ENCODE peak calls at places on chromosomes 11 and 22, in four cellular contexts. O, J, Z and U are unnamed samples.

GRCh38 chr11:37442576-37442975 is 844.5 kb upstream of the RAG2 start:
- DNase-seq in O (no peak), J (no peak), Z (no peak), U (no peak)

GRCh38 chr22:49148895-49149418 is 678.7 kb downstream of the BRD1 start:
- DNase-seq in O (no peak), J (no peak), Z (no peak), U (no peak)

GRCh38 chr22:32501797-32502290 is 27.2 kb downstream of the FBXO7 start:
- DNase-seq in O (no peak), J (no peak), Z (no peak), U (no peak)

GRCh38 chr11:115674831-115675230 is 170.6 kb upstream of the CADM1 start:
- DNase-seq in O (no peak), J (no peak), Z (no peak), U (no peak)

GRCh38 chr11:122099345-122100045 is 16.5 kb downstream of the BLID start:
- DNase-seq in O (peak; percentile 40), J (peak; percentile 11), Z (no peak), U (no peak)

GRCh38 chr11:117621226-117621625 is 175.8 kb downstream of the DSCAML1 start:
- DNase-seq in O (peak; percentile 15), J (no peak), Z (no peak), U (no peak)

GRCh38 chr11:15864021-15864805 is 492.1 kb downstream of the SOX6 start:
- DNase-seq in O (no peak), J (no peak), Z (no peak), U (no peak)

GRCh38 chr22:50107529-50107928 is 17.7 kb downstream of the MOV10L1 start:
- DNase-seq in O (no peak), J (no peak), Z (no peak), U (no peak)

GRCh38 chr11:120579601-120580000 is 68.1 kb downstream of the GRIK4 start:
- DNase-seq in O (peak; percentile 17), J (no peak), Z (no peak), U (no peak)

GRCh38 chr22:46062971-46063631 is 86.1 kb upstream of the WNT7B start:
- DNase-seq in O (no peak), J (no peak), Z (peak; percentile 7), U (no peak)

GRCh38 chr11:78802058-78802633 is 227.5 kb upstream of the NARS2 start:
- DNase-seq in O (peak; percentile 59), J (peak; percentile 27), Z (no peak), U (no peak)

GRCh38 chr11:132101861-132102260 is 731.4 kb downstream of the NTM start:
- DNase-seq in O (no peak), J (no peak), Z (no peak), U (no peak)

GRCh38 chr11:112219476-112220232 is 6.6 kb upstream of the PTS start:
- DNase-seq in O (peak; percentile 69), J (peak; percentile 58), Z (peak; percentile 20), U (no peak)

GRCh38 chr11:2412323-2412722 is 11.8 kb downstream of the TSSC4 start:
- DNase-seq in O (no peak), J (no peak), Z (no peak), U (no peak)

GRCh38 chr11:72721689-72722049 is 30.5 kb downstream of the ARAP1 start:
- DNase-seq in O (peak; percentile 87), J (peak; percentile 68), Z (peak; percentile 56), U (no peak)

GRCh38 chr11:28442113-28442512 is 333.9 kb downstream of the METTL15 start:
- DNase-seq in O (no peak), J (no peak), Z (no peak), U (no peak)

GRCh38 chr11:111966678-111967077 is 29.5 kb downstream of the DIXDC1 start:
- DNase-seq in O (no peak), J (no peak), Z (no peak), U (no peak)

GRCh38 chr11:30984442-30984816 is 385.1 kb downstream of the DCDC1 start:
- DNase-seq in O (peak; percentile 12), J (no peak), Z (no peak), U (peak; percentile 43)

GRCh38 chr11:85955531-85955930 is 100.3 kb downstream of the CCDC83 start:
- DNase-seq in O (no peak), J (no peak), Z (no peak), U (peak; percentile 54)

DNA sequence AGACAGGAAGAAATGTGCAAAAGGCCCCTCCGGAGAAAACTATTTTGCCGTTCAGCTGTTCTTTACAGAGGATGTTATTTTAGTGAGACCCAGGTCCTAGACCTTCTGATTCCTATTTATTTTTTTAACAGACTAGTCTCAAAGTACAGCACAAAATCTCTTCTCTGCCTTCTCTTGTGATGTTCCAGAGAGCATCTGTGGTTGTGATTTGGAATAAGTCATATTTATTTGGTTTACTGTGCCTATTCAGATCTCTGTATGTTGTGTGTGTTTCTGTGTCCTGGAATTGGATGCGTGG is 20.1 kb downstream of the LHFPL7 start:
- DNase-seq in O (no peak), J (no peak), Z (no peak), U (no peak)
- H3K4me3 ChIP-seq in O (no peak overlapping the region), J (no peak overlapping the region), Z (no peak overlapping the region), U (no peak overlapping the region)

DNA sequence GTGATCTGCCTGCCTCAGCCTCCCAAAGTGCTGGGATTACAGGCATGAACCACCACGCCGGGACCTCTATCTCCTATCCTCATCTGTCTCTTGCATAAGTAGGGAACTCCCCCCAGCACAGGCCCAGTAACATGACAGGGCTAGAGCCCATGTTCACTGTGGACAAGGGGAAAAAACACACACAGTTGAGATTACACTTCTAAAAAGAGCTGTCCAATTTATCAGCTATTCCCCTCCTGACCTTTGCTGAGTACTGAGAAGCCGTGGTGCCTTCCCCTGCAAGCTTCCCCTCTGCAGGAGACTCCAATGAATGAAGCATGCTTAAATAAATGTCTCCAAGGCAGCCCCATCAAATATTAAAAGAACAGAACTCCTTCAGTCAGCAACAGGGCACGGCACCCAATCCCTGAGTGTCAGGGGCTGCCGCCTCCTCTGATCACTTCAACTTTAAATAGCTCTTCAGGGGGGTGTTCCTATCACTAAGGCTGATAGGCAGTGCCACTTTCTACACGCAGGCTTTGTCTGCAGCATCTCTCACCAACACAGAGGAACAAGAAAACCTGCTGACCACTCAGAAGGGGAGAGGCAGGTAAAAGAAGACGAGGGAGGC is 385.5 kb downstream of the OPCML start:
- DNase-seq in O (no peak), J (no peak), Z (no peak), U (no peak)
- H3K4me3 ChIP-seq in O (no peak overlapping the region), J (no peak overlapping the region), Z (no peak overlapping the region), U (no peak overlapping the region)

DNA sequence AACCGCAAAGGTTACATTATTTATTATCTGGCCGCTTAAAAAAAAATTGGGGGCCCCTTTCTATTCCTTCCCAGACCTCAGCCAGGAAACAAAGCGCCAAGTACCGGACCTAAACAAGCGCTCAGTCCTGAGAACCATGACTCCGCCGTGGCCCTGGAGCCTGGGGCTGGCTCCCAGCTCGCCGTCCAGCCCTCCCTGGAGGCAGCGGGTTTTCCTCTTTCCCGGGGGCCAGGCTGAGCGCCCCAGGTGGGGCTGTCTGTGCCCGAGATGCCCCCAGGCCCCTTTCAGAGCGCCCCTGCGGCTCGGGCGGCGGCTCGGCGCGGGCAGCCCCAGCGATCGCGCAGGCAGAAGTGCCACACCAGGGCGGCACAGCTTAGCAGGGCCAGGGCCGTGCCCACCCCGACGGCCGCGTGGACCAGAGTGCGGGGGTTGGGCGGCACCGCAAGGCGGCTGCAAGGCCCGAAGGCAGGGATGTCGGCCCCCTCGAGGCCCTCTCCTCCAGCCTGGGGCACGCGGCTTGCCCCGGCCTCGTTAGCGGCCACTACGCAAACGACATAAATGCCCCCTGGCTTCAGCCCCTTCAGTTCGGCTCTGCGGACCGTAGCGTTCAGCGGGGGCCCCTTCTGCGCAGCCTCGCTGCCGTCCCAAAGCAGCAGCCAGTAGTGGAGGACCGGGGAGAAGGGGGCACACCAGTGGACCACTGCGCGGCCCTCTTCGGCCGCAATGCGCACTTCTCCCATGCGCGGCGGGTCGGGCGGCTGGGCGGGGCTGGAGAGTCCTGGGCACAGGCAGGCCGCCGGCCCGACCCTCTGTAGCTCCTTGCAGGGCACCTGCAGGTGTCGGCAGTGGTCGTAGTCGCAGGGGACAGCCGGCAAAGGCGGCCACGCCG is 1.6 kb downstream of the LRRN4CL start:
- DNase-seq in O (no peak), J (no peak), Z (no peak), U (no peak)
- H3K4me3 ChIP-seq in O (no peak overlapping the region), J (no peak overlapping the region), Z (peak overlapping the region; percentile 18), U (no peak overlapping the region)

DNA sequence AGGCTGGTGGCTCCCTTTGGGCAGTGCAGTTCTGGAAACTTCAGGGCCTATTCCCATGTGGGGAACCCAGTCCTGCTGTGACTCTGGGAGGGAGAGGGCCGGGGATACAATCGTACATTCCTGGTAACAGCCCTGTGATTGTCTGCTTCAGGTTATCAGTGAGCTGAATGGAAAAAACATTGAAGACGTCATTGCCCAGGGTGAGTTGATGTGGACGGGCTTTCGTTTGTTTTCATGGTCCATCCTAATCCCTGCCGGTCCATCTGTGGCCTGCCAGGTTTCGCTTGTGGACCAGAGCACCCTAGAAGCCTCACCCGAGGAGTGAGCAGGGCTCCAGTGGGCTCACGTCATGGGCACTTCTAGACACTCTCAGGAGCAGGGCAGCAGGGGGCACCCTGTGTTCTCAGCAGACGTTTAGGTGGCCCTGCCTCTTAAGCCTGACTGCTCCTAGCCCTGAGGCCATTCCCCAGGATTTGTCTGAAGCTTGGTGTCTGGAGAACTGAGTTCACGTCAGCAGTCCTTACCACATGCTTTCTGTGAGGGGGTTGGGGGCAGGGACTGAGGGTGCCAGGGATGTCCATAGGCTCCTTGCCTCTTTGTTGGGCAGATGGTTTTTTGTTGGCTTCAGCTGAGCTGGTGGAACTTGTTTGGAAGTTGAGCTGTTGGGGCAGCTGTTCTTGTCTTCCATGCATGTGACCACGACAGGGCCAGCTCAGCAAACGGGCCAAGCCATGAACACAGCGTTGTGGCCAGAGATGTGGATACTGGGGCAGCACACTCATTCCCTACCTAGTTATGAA is 1.9 kb downstream of the RPLP2 start:
- DNase-seq in O (no peak), J (no peak), Z (no peak), U (no peak)
- H3K4me3 ChIP-seq in O (no peak overlapping the region), J (no peak overlapping the region), Z (no peak overlapping the region), U (peak overlapping the region; percentile 97)

GRCh38 chr11:102229510-102230119 is 87.7 kb upstream of the BIRC3 start:
- DNase-seq in O (no peak), J (no peak), Z (no peak), U (no peak)
- H3K4me3 ChIP-seq in O (no peak overlapping the region), J (no peak overlapping the region), Z (no peak overlapping the region), U (no peak overlapping the region)

DNA sequence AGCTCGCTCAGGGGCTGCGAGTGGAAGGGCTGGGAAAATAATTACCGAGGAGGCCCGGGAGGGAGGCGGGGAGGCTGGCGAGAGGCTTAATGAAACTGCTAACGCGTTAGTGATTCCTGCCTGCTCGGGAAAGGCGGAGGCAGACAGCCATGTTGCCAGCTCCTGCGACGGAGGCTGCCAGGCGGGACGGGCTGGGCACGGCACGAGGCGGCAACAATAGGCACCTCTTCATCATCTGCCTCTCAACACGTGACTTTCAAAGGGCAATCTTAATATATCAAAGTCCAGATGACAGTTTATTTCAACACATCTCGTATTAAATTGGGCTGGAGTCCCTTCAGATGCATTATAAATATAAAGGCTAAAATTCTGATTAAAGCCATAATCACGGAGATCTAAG is 68.0 kb upstream of the TCF20 start:
- DNase-seq in O (no peak), J (no peak), Z (peak; percentile 65), U (no peak)
- H3K4me3 ChIP-seq in O (no peak overlapping the region), J (no peak overlapping the region), Z (no peak overlapping the region), U (no peak overlapping the region)

GRCh38 chr11:75554258-75555022 is 7.6 kb upstream of the SERPINH1 start:
- DNase-seq in O (no peak), J (peak; percentile 19), Z (peak; percentile 82), U (peak; percentile 100)
- H3K4me3 ChIP-seq in O (no peak overlapping the region), J (no peak overlapping the region), Z (no peak overlapping the region), U (peak overlapping the region; percentile 28)

GRCh38 chr11:67268684-67269268 is 2.5 kb downstream of the GRK2 start:
- DNase-seq in O (no peak), J (no peak), Z (no peak), U (no peak)
- H3K4me3 ChIP-seq in O (no peak overlapping the region), J (peak overlapping the region; percentile 93), Z (no peak overlapping the region), U (no peak overlapping the region)